ENCODE peak calls at places on chromosomes 3 and 15, in six cellular contexts. One of them, this sample, is unnamed.
A peak's percentile ranks its signal among the peaks of the same experiment; 100 is the strongest.

GRCh38 chr3:177885063-177885462 is 651.2 kb upstream of the KCNMB2 start:
- DNase-seq in chondrocyte: no peak
- DNase-seq in D721Med: no peak
- DNase-seq in breast epithelium: no peak
- DNase-seq in neural crest cell: no peak
- DNase-seq in endothelial cell: no peak
- DNase-seq in this sample: no peak

GRCh38 chr3:61227799-61228198 is 23.5 kb downstream of the FHIT start:
- DNase-seq in D721Med: no peak
- DNase-seq in chondrocyte: no peak
- DNase-seq in neural crest cell: no peak
- DNase-seq in breast epithelium: no peak
- DNase-seq in endothelial cell: no peak
- DNase-seq in this sample: no peak

GRCh38 chr3:45567730-45568172 is 26.8 kb upstream of the LIMD1 start:
- DNase-seq in D721Med: no peak
- DNase-seq in neural crest cell: no peak
- DNase-seq in endothelial cell: no peak
- DNase-seq in chondrocyte: peak; percentile 28
- DNase-seq in breast epithelium: no peak
- DNase-seq in this sample: no peak

GRCh38 chr3:113695818-113696645 is at the start of gene USF3:
- DNase-seq in breast epithelium: peak; percentile 63
- DNase-seq in chondrocyte: no peak
- DNase-seq in endothelial cell: peak; percentile 63
- DNase-seq in D721Med: peak; percentile 61
- DNase-seq in neural crest cell: no peak
- DNase-seq in this sample: peak; percentile 75

GRCh38 chr15:39061952-39062464 is 497.4 kb upstream of the RASGRP1 start:
- DNase-seq in D721Med: no peak
- DNase-seq in chondrocyte: no peak
- DNase-seq in breast epithelium: no peak
- DNase-seq in neural crest cell: no peak
- DNase-seq in endothelial cell: no peak
- DNase-seq in this sample: no peak

GRCh38 chr3:45915518-45916231 is 27.6 kb upstream of the CXCR6 start:
- DNase-seq in endothelial cell: no peak
- DNase-seq in D721Med: no peak
- DNase-seq in chondrocyte: no peak
- DNase-seq in breast epithelium: no peak
- DNase-seq in neural crest cell: no peak
- DNase-seq in this sample: no peak

GRCh38 chr3:17091895-17092294 is 207.1 kb downstream of the PLCL2 start:
- DNase-seq in breast epithelium: no peak
- DNase-seq in endothelial cell: no peak
- DNase-seq in chondrocyte: no peak
- DNase-seq in D721Med: no peak
- DNase-seq in neural crest cell: no peak
- DNase-seq in this sample: no peak

GRCh38 chr3:10173926-10174435 is 9.3 kb downstream of the IRAK2 start:
- DNase-seq in chondrocyte: no peak
- DNase-seq in breast epithelium: no peak
- DNase-seq in endothelial cell: no peak
- DNase-seq in D721Med: peak; percentile 4
- DNase-seq in neural crest cell: no peak
- DNase-seq in this sample: no peak

GRCh38 chr15:61226313-61227250 is 2.5 kb downstream of the RORA start:
- DNase-seq in D721Med: no peak
- DNase-seq in breast epithelium: no peak
- DNase-seq in neural crest cell: no peak
- DNase-seq in chondrocyte: no peak
- DNase-seq in endothelial cell: no peak
- DNase-seq in this sample: no peak

GRCh38 chr3:83216919-83217594 is 1455.6 kb upstream of the GBE1 start:
- DNase-seq in D721Med: no peak
- DNase-seq in breast epithelium: no peak
- DNase-seq in neural crest cell: no peak
- DNase-seq in chondrocyte: peak; percentile 61
- DNase-seq in endothelial cell: no peak
- DNase-seq in this sample: no peak

GRCh38 chr15:25694238-25694584 is 168.9 kb downstream of the ATP10A start:
- DNase-seq in breast epithelium: no peak
- DNase-seq in neural crest cell: no peak
- DNase-seq in endothelial cell: no peak
- DNase-seq in chondrocyte: peak; percentile 36
- DNase-seq in D721Med: no peak
- DNase-seq in this sample: no peak

GRCh38 chr15:39584662-39585393 is 3.9 kb downstream of the THBS1 start:
- DNase-seq in endothelial cell: no peak
- DNase-seq in chondrocyte: no peak
- DNase-seq in neural crest cell: no peak
- DNase-seq in breast epithelium: no peak
- DNase-seq in D721Med: no peak
- DNase-seq in this sample: no peak

GRCh38 chr3:151044706-151045105 is 40.8 kb upstream of the MED12L start:
- DNase-seq in breast epithelium: no peak
- DNase-seq in D721Med: no peak
- DNase-seq in neural crest cell: no peak
- DNase-seq in chondrocyte: no peak
- DNase-seq in endothelial cell: no peak
- DNase-seq in this sample: no peak

GRCh38 chr3:144229237-144229830 is 257.7 kb downstream of the DIPK2A start:
- DNase-seq in neural crest cell: no peak
- DNase-seq in breast epithelium: no peak
- DNase-seq in endothelial cell: no peak
- DNase-seq in chondrocyte: no peak
- DNase-seq in D721Med: no peak
- DNase-seq in this sample: no peak

GRCh38 chr3:194282436-194283122 is 68.5 kb downstream of the CPN2 start:
- DNase-seq in endothelial cell: no peak
- DNase-seq in chondrocyte: peak; percentile 71
- DNase-seq in breast epithelium: peak; percentile 33
- DNase-seq in neural crest cell: no peak
- DNase-seq in D721Med: no peak
- DNase-seq in this sample: no peak

GRCh38 chr3:143247007-143247563 is 127.5 kb downstream of the CHST2 start:
- DNase-seq in neural crest cell: no peak
- DNase-seq in D721Med: no peak
- DNase-seq in chondrocyte: no peak
- DNase-seq in endothelial cell: no peak
- DNase-seq in breast epithelium: no peak
- DNase-seq in this sample: no peak

GRCh38 chr3:140219923-140220452 is 285.0 kb downstream of the CLSTN2 start:
- DNase-seq in D721Med: no peak
- DNase-seq in neural crest cell: no peak
- DNase-seq in breast epithelium: no peak
- DNase-seq in chondrocyte: no peak
- DNase-seq in endothelial cell: no peak
- DNase-seq in this sample: no peak
- TF ChIP-seq CTCF in D721Med: no peak
- TF ChIP-seq CTCF in neural crest cell: peak; percentile 40
- TF ChIP-seq CTCF in breast epithelium: no peak
- TF ChIP-seq CTCF in chondrocyte: peak; percentile 35
- TF ChIP-seq CTCF in endothelial cell: no peak
- TF ChIP-seq CTCF in this sample: peak; percentile 31

GRCh38 chr3:141057436-141057835 is 6.3 kb downstream of the SPSB4 start:
- DNase-seq in breast epithelium: no peak
- DNase-seq in neural crest cell: no peak
- DNase-seq in D721Med: no peak
- DNase-seq in endothelial cell: no peak
- DNase-seq in chondrocyte: no peak
- DNase-seq in this sample: peak; percentile 47

GRCh38 chr3:141059816-141060215 is 8.7 kb downstream of the SPSB4 start:
- DNase-seq in neural crest cell: no peak
- DNase-seq in breast epithelium: no peak
- DNase-seq in chondrocyte: no peak
- DNase-seq in endothelial cell: no peak
- DNase-seq in D721Med: no peak
- DNase-seq in this sample: peak; percentile 47

GRCh38 chr3:141058996-141059395 is 7.8 kb downstream of the SPSB4 start:
- DNase-seq in endothelial cell: no peak
- DNase-seq in D721Med: no peak
- DNase-seq in breast epithelium: no peak
- DNase-seq in neural crest cell: no peak
- DNase-seq in chondrocyte: no peak
- DNase-seq in this sample: peak; percentile 49

GRCh38 chr3:141057951-141058800 is 7.0 kb downstream of the SPSB4 start:
- DNase-seq in neural crest cell: no peak
- DNase-seq in D721Med: no peak
- DNase-seq in endothelial cell: no peak
- DNase-seq in breast epithelium: no peak
- DNase-seq in chondrocyte: no peak
- DNase-seq in this sample: peak; percentile 39

GRCh38 chr3:141060287-141060686 is 9.1 kb downstream of the SPSB4 start:
- DNase-seq in D721Med: no peak
- DNase-seq in endothelial cell: no peak
- DNase-seq in neural crest cell: no peak
- DNase-seq in chondrocyte: no peak
- DNase-seq in breast epithelium: no peak
- DNase-seq in this sample: peak; percentile 34
- TF ChIP-seq CTCF in D721Med: no peak
- TF ChIP-seq CTCF in endothelial cell: no peak
- TF ChIP-seq CTCF in neural crest cell: no peak
- TF ChIP-seq CTCF in chondrocyte: no peak
- TF ChIP-seq CTCF in breast epithelium: no peak
- TF ChIP-seq CTCF in this sample: no peak

GRCh38 chr3:182143903-182144302 is 432.2 kb downstream of the SOX2 start:
- DNase-seq in breast epithelium: no peak
- DNase-seq in D721Med: no peak
- DNase-seq in endothelial cell: no peak
- DNase-seq in chondrocyte: no peak
- DNase-seq in neural crest cell: no peak
- DNase-seq in this sample: no peak

GRCh38 chr3:182142928-182143327 is 431.2 kb downstream of the SOX2 start:
- DNase-seq in neural crest cell: no peak
- DNase-seq in endothelial cell: no peak
- DNase-seq in chondrocyte: no peak
- DNase-seq in breast epithelium: no peak
- DNase-seq in D721Med: no peak
- DNase-seq in this sample: no peak

GRCh38 chr3:182138388-182138787 is 426.7 kb downstream of the SOX2 start:
- DNase-seq in breast epithelium: no peak
- DNase-seq in D721Med: no peak
- DNase-seq in neural crest cell: no peak
- DNase-seq in endothelial cell: no peak
- DNase-seq in chondrocyte: no peak
- DNase-seq in this sample: no peak

GRCh38 chr3:182136008-182136910 is 424.5 kb downstream of the SOX2 start:
- DNase-seq in endothelial cell: no peak
- DNase-seq in D721Med: no peak
- DNase-seq in neural crest cell: no peak
- DNase-seq in chondrocyte: no peak
- DNase-seq in breast epithelium: no peak
- DNase-seq in this sample: no peak

DNA sequence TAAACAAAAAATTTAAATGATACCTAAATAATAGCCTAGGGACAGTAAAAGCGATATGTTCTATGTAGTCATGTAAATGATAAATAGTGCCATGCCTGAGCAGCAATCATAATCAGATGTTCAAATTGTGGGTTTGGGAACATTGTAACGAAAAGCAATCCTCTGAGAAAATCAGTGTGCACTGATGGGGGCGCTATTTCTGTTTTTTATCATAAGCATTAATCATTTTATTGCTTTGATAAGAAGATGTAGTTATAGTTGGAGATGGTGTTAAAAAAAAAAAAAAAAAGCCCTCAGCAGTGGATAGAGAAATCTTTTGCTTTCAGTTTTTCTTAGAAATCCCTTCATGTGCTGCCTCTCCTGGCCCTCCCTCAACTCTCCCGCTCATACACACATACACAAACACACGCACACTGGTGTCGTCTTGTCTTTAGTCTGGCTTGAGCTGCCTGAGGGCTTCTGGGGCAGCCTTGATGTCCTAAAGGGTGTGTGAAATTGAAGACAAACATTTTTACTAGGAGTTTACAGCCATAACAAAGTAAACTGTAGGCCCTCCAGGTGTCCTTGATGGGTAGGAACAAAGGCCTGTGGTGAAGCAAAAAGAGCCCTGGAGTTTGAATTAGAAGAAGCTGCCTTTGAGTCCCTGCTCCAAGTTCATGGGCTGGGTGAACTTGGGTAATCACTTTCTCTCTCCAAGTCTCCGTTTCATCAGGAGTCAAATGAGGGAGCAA is 428.1 kb downstream of the SOX2 start:
- DNase-seq in endothelial cell: no peak
- DNase-seq in neural crest cell: no peak
- DNase-seq in D721Med: no peak
- DNase-seq in breast epithelium: no peak
- DNase-seq in chondrocyte: no peak
- DNase-seq in this sample: no peak
- TF ChIP-seq CTCF in endothelial cell: peak; percentile 62
- TF ChIP-seq CTCF in neural crest cell: peak; percentile 39
- TF ChIP-seq CTCF in D721Med: no peak
- TF ChIP-seq CTCF in breast epithelium: no peak
- TF ChIP-seq CTCF in chondrocyte: peak; percentile 32
- TF ChIP-seq CTCF in this sample: peak; percentile 56

GRCh38 chr3:111692593-111693552 is 97.7 kb upstream of the ZBED2 start:
- DNase-seq in breast epithelium: no peak
- DNase-seq in endothelial cell: no peak
- DNase-seq in chondrocyte: no peak
- DNase-seq in neural crest cell: no peak
- DNase-seq in D721Med: no peak
- DNase-seq in this sample: no peak

GRCh38 chr3:111688190-111688800 is 93.1 kb upstream of the ZBED2 start:
- DNase-seq in chondrocyte: no peak
- DNase-seq in D721Med: no peak
- DNase-seq in breast epithelium: no peak
- DNase-seq in neural crest cell: no peak
- DNase-seq in endothelial cell: no peak
- DNase-seq in this sample: no peak

GRCh38 chr3:111694471-111694870 is 99.3 kb upstream of the ZBED2 start:
- DNase-seq in chondrocyte: no peak
- DNase-seq in endothelial cell: no peak
- DNase-seq in neural crest cell: no peak
- DNase-seq in D721Med: no peak
- DNase-seq in breast epithelium: no peak
- DNase-seq in this sample: no peak

GRCh38 chr3:111690242-111690641 is 95.1 kb upstream of the ZBED2 start:
- DNase-seq in neural crest cell: no peak
- DNase-seq in chondrocyte: no peak
- DNase-seq in endothelial cell: no peak
- DNase-seq in breast epithelium: no peak
- DNase-seq in D721Med: no peak
- DNase-seq in this sample: no peak

DNA sequence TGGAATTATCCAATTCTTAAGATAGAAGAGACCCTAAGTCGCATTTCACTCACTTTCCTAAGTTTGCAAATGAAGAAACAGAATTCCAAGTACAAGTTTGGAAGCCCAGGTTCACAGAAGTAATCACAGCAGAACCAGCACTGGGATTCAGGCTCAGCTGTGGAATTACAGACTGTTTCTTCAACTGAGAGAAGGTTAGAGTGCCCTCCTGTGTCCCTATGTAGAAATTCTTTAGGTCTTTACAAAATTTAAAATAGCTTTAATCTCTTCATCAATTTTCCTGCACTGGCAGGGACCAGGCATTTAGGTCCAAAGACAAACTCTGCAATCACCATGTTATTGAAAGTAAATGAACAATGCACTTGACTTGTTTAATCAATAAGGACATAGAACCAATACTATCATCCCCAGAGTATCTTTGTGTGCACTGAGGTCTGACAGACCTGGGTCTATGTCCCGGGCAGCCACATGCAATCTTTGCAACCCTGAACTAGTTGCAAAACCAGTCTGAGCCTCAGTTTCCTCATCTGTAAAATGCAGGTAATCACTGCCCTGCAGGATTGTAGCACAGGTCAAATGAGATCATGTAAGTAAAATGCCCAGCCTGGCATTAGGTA is 96.3 kb upstream of the ZBED2 start:
- DNase-seq in neural crest cell: no peak
- DNase-seq in chondrocyte: no peak
- DNase-seq in D721Med: no peak
- DNase-seq in endothelial cell: no peak
- DNase-seq in breast epithelium: no peak
- DNase-seq in this sample: no peak
- TF ChIP-seq CTCF in neural crest cell: peak; percentile 70
- TF ChIP-seq CTCF in chondrocyte: peak; percentile 85
- TF ChIP-seq CTCF in D721Med: peak; percentile 50
- TF ChIP-seq CTCF in endothelial cell: peak; percentile 16
- TF ChIP-seq CTCF in breast epithelium: no peak
- TF ChIP-seq CTCF in this sample: peak; percentile 73

This sample was measured in type B pancreatic cell.